ENCODE peak calls at places on chromosomes 4 and X, in nine cellular contexts. O, M, N, L, A, J, W, U and H are unnamed samples.
A peak's percentile ranks its signal among the peaks of the same experiment; 100 is the strongest.

GRCh38 chr4:85486425-85487101 is 11.6 kb downstream of the ARHGAP24 start:
- DNase-seq in N (no peak), A (no peak), U (no peak), L (no peak), O (no peak), J (no peak), W (no peak), M (no peak), H (no peak)

GRCh38 chr4:96389752-96390151 is 549.9 kb downstream of the PDHA2 start:
- DNase-seq in O (no peak), M (no peak), J (no peak), A (no peak), U (no peak), W (no peak), L (no peak), N (no peak), H (no peak)

GRCh38 chrX:41522071-41522470 is 74.9 kb downstream of the NYX start:
- DNase-seq in M (no peak), U (no peak), J (no peak), A (no peak), N (no peak), W (no peak), O (no peak), L (no peak), H (no peak)

GRCh38 chr4:132859929-132860328 is 289.2 kb upstream of the PCDH10 start:
- DNase-seq in M (no peak), W (no peak), L (no peak), U (no peak), A (no peak), O (no peak), J (no peak), N (no peak), H (no peak)

GRCh38 chrX:39736219-39737211 is 361.2 kb downstream of the BCOR start:
- DNase-seq in J (no peak), O (no peak), N (peak; percentile 83), M (peak; percentile 93), U (peak; percentile 76), W (peak; percentile 92), L (peak; percentile 81), A (peak; percentile 53), H (no peak)

GRCh38 chr4:27350161-27350560 is 489.5 kb downstream of the STIM2 start:
- DNase-seq in N (no peak), W (no peak), O (peak; percentile 37), J (no peak), L (no peak), A (no peak), M (no peak), U (no peak), H (no peak)

GRCh38 chrX:129842510-129843208 is 1.0 kb downstream of the ZDHHC9 start:
- DNase-seq in U (no peak), O (no peak), J (peak; percentile 21), M (no peak), N (no peak), L (peak; percentile 67), W (peak; percentile 55), A (peak; percentile 55), H (no peak)

GRCh38 chrX:9610774-9611392 is 146.0 kb downstream of the TBL1X start:
- DNase-seq in W (no peak), J (no peak), A (no peak), N (no peak), U (no peak), M (no peak), L (no peak), O (no peak), H (no peak)

GRCh38 chrX:153885968-153886903 is at the start of gene L1CAM:
- DNase-seq in J (no peak), A (no peak), O (no peak), L (no peak), W (no peak), N (no peak), U (no peak), M (no peak), H (no peak)

GRCh38 chrX:153883163-153883843 is 2.7 kb downstream of the L1CAM start:
- DNase-seq in U (no peak), L (no peak), N (no peak), O (no peak), A (no peak), J (no peak), M (no peak), W (no peak), H (no peak)

GRCh38 chrX:153882557-153882956 is 3.4 kb downstream of the L1CAM start:
- DNase-seq in L (no peak), U (no peak), O (no peak), M (no peak), W (no peak), A (no peak), N (no peak), J (peak; percentile 5), H (no peak)

GRCh38 chrX:153885208-153885787 is 675 bp downstream of the L1CAM start:
- DNase-seq in A (no peak), M (no peak), L (no peak), J (no peak), O (no peak), N (no peak), W (no peak), U (no peak), H (no peak)

DNA sequence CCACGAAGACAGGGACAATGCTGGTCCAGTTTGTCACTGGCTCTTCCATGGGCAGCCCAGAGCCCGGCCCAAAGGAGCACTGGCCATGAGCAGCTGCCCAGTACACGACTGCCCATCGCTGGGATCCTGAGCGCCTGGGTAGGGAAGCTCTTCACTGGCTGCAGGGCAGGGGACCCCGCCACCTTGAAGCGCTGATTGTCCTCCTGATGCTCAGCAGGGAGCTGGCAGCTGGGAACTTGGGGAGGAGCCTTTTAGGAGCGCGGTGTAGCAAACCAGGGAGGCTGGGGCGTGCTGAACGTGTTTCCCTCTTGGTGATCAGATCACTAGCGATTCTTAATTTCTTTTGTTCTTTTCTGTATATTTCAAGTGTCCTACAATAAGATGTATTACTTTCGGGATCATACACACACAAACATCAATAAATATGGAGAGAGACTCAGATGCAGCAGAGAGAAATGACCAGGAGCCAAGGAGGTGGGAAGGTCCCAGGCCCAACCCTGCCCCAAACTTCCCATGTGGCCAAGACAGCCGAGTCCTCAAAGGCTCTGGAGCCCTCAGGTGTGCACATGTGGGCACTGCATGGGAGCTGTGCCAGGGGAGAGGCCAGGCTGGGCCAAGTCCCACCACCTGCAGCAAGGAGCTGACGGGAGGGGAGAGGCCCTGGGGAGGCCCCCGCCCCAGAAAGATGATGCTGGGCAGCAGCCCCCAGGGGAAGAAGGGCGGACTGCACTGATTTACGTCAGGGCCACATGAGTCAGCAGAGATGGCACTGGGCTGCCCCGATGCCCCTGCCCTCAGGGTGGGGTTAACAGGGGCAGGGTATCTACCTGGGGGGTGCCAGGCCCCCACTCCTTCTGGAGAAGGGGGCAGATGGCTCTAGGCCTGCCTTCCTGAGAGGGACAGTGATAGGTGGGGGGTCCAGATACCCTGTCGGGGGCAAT is 1.6 kb downstream of the L1CAM start:
- DNase-seq in W (no peak), J (no peak), A (no peak), M (no peak), N (no peak), U (no peak), O (peak; percentile 10), L (no peak), H (no peak)
- H3K4me1 ChIP-seq in W (peaks cover 12% of the 10 kb centered on the region), J (peaks cover 37% of the 10 kb centered on the region), A (no peaks in the 10 kb centered on the region), M (peaks cover 5% of the 10 kb centered on the region), N (peaks cover 17% of the 10 kb centered on the region), U (no peaks in the 10 kb centered on the region), O (peaks cover 37% of the 10 kb centered on the region), L (no peaks in the 10 kb centered on the region), H (peaks cover 4% of the 10 kb centered on the region)

GRCh38 chr4:53694666-53695065 is 103.4 kb upstream of the LNX1 start:
- DNase-seq in U (no peak), W (no peak), A (no peak), N (no peak), J (no peak), M (no peak), L (no peak), O (no peak), H (no peak)

GRCh38 chr4:53693408-53693807 is 102.1 kb upstream of the LNX1 start:
- DNase-seq in N (no peak), J (no peak), O (no peak), M (no peak), W (no peak), L (no peak), A (no peak), U (no peak), H (no peak)

GRCh38 chr4:53696956-53697685 is 105.8 kb upstream of the LNX1 start:
- DNase-seq in U (no peak), N (no peak), W (no peak), L (no peak), O (no peak), M (no peak), J (no peak), A (no peak), H (no peak)

GRCh38 chr4:53693909-53694308 is 102.6 kb upstream of the LNX1 start:
- DNase-seq in O (no peak), M (no peak), A (no peak), L (no peak), J (no peak), W (no peak), U (no peak), N (no peak), H (no peak)

DNA sequence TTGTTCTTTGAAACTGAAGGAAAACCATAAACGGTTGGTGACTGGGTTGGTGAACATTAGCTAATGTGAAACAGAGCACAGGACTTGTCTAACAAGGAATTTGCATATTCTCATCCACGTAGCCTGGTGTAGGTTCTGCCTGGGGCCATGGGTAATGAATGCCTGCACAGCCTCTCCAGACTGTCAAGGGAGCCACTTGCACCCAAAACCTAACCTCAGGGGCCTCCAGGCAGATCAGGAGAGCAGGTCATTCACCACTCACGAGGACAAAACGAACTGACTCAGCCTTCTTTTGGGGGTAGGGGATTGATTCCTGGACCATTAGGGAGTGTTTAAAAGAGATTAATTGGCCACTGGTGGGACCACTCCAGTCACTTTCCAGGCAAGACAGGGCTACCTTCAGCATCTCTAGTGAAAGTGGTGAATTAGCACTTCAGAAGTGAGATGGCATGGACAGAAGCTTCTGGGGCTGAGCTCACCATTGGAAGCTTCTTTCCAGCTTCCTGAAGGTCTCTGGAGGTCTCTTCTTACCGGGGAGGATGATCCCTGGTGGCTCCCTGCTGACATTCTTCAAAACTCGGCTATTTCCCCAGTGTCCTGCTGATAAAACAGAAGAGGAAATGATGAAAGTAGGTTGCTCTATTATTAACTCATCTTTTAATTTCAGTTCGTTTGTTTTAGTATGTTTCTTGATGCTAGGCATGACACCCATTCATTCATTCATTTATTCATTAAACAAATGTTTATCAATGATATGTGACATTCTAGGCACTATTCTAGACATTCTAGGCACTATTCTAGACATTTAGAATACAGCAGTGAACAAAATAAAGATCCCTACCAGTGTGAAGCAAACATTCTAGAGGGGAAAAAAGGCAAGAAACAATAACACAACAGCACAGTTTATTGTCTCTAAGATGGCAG is 104.5 kb upstream of the LNX1 start:
- DNase-seq in U (no peak), J (no peak), M (no peak), N (no peak), W (no peak), A (no peak), L (no peak), O (no peak), H (no peak)
- TF ChIP-seq POLR2AphosphoS5 in U (no peak), J (no peak), M (no peak), N (no peak), W (no peak), A (no peak), L (no peak), O (no peak), H (no peak)

DNA sequence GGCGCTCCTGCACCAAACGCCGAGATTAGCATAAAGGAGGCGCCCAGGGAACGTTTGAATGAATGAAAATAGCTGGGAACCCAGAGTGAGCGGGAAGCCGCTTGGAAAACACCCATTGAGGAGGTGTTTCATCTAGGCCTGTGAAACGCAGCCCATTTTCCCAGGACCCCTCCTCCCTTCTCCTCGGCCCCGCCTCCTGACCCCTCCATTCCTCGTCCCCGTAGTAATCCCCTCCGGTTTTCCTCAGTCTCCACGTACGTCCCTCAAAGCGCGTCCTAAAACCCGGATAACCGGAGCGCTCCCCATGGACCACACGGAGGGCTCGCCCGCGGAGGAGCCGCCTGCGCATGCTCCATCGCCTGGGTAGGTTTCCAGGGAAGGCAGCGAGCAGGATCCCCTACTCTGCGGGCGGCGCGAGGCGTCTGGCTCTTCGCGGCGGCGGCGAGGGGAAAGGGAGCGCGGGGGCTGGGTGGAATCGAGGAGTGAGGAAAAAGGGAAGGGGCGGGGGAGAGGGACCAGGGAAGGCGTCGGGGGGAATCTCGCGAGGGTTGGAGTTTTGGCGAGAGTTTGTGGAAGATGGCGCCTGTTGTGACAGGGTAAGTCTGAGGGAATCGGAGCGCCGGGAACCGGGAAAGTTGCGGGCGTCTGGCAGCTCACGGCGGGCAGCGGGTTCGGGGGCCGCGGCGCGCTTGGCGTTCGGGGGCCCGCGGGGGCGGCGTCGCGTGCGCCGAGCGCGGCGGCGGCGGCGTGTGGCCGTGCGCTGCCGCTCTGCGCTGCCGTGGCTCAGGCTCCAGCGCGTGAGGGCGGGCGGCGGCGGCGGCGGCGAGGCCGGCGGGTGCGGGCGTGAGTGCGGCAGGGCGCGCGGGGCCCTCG is at the start of gene RBPJ:
- DNase-seq in U (peak; percentile 87), M (peak; percentile 97), L (peak; percentile 89), A (peak; percentile 90), N (peak; percentile 94), O (peak; percentile 94), J (peak; percentile 93), W (peak; percentile 88), H (peak; percentile 95)
- TF ChIP-seq POLR2A in U (peak; percentile 51), M (peak; percentile 59), L (peak; percentile 40), A (peak; percentile 73), N (peak; percentile 45), O (peak; percentile 48), J (peak; percentile 69), W (no peak), H (peak; percentile 56)

DNA sequence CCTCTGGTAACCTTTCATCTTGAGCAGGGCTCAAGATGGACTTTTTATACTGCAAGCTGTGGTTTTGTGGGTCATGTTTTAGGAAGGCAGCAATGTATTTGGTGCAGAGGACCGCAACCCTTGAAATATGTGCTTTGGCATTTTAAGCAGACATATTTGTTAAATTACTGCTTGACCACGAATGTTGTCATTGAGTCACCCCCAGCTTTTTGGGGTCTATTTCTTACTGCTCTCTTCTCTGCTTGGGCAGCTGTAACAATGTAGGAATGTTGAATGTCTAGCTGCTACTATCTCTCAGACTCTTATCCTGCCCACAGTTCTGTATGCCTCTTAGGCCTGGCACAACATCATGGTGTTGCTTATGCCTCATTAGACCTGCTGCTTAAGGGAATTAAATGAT is 6.0 kb downstream of the RBPJ start:
- DNase-seq in O (no peak), L (no peak), U (no peak), A (no peak), M (no peak), N (no peak), W (no peak), J (no peak), H (no peak)
- H3K4me1 ChIP-seq in O (peaks cover 30% of the 10 kb centered on the region), L (peaks cover 24% of the 10 kb centered on the region), U (no peaks in the 10 kb centered on the region), A (peaks cover 18% of the 10 kb centered on the region), M (peaks cover 36% of the 10 kb centered on the region), N (peaks cover 42% of the 10 kb centered on the region), W (peaks cover 82% of the 10 kb centered on the region), J (peaks cover 38% of the 10 kb centered on the region), H (peaks cover 65% of the 10 kb centered on the region)